ENCODE peak calls at places on chromosome 9, in seven cellular contexts. One of them, this sample, is unnamed.

GRCh38 chr9:20551835-20552234 is 70.5 kb downstream of the MLLT3 start:
- DNase-seq in trophoblast cell: no peak
- DNase-seq in IMR-90: no peak
- DNase-seq in neuronal stem cell: no peak
- DNase-seq in H9: no peak
- DNase-seq in mesenchymal stem cell: no peak
- DNase-seq in H1: no peak
- DNase-seq in this sample: no peak

GRCh38 chr9:131254107-131254491 is 22.2 kb downstream of the FAM78A start:
- DNase-seq in neuronal stem cell: no peak
- DNase-seq in trophoblast cell: peak
- DNase-seq in IMR-90: no peak
- DNase-seq in mesenchymal stem cell: peak
- DNase-seq in H9: no peak
- DNase-seq in H1: no peak
- DNase-seq in this sample: no peak

GRCh38 chr9:126038790-126039189 is 287.8 kb upstream of the MVB12B start:
- DNase-seq in mesenchymal stem cell: no peak
- DNase-seq in H9: no peak
- DNase-seq in IMR-90: no peak
- DNase-seq in neuronal stem cell: no peak
- DNase-seq in H1: no peak
- DNase-seq in trophoblast cell: no peak
- DNase-seq in this sample: no peak

GRCh38 chr9:119963258-119963797 is 594.1 kb upstream of the BRINP1 start:
- DNase-seq in trophoblast cell: no peak
- DNase-seq in H1: peak
- DNase-seq in neuronal stem cell: peak
- DNase-seq in IMR-90: peak
- DNase-seq in mesenchymal stem cell: peak
- DNase-seq in H9: peak
- DNase-seq in this sample: peak

GRCh38 chr9:73176450-73176875 is 24.8 kb downstream of the ANXA1 start:
- DNase-seq in mesenchymal stem cell: no peak
- DNase-seq in neuronal stem cell: no peak
- DNase-seq in IMR-90: no peak
- DNase-seq in H1: no peak
- DNase-seq in H9: no peak
- DNase-seq in trophoblast cell: no peak
- DNase-seq in this sample: no peak

GRCh38 chr9:107929439-107929838 is 439.9 kb upstream of the KLF4 start:
- DNase-seq in trophoblast cell: peak
- DNase-seq in mesenchymal stem cell: peak
- DNase-seq in H1: no peak
- DNase-seq in H9: no peak
- DNase-seq in IMR-90: peak
- DNase-seq in neuronal stem cell: no peak
- DNase-seq in this sample: no peak

GRCh38 chr9:95588724-95589282 is 72.0 kb upstream of the PTCH1 start:
- DNase-seq in mesenchymal stem cell: peak
- DNase-seq in trophoblast cell: no peak
- DNase-seq in IMR-90: no peak
- DNase-seq in H9: no peak
- DNase-seq in neuronal stem cell: no peak
- DNase-seq in H1: no peak
- DNase-seq in this sample: no peak

GRCh38 chr9:70567511-70567910 is 153.1 kb upstream of the KLF9 start:
- DNase-seq in neuronal stem cell: no peak
- DNase-seq in IMR-90: no peak
- DNase-seq in H1: no peak
- DNase-seq in H9: no peak
- DNase-seq in trophoblast cell: no peak
- DNase-seq in mesenchymal stem cell: no peak
- DNase-seq in this sample: no peak

GRCh38 chr9:32926901-32927300 is 74.5 kb downstream of the APTX start:
- DNase-seq in mesenchymal stem cell: no peak
- DNase-seq in H9: no peak
- DNase-seq in neuronal stem cell: no peak
- DNase-seq in trophoblast cell: no peak
- DNase-seq in IMR-90: no peak
- DNase-seq in H1: no peak
- DNase-seq in this sample: no peak

GRCh38 chr9:130220351-130220750 is 45.2 kb upstream of the HMCN2 start:
- DNase-seq in mesenchymal stem cell: peak
- DNase-seq in H9: no peak
- DNase-seq in trophoblast cell: no peak
- DNase-seq in H1: no peak
- DNase-seq in neuronal stem cell: no peak
- DNase-seq in IMR-90: peak
- DNase-seq in this sample: peak

GRCh38 chr9:122978586-122978985 is 37.8 kb downstream of the RABGAP1 start:
- DNase-seq in H1: no peak
- DNase-seq in neuronal stem cell: no peak
- DNase-seq in IMR-90: peak
- DNase-seq in mesenchymal stem cell: no peak
- DNase-seq in trophoblast cell: no peak
- DNase-seq in H9: no peak
- DNase-seq in this sample: no peak

GRCh38 chr9:88197781-88198345 is 59.6 kb upstream of the SPATA31C2 start:
- DNase-seq in H9: no peak
- DNase-seq in H1: no peak
- DNase-seq in neuronal stem cell: no peak
- DNase-seq in mesenchymal stem cell: peak
- DNase-seq in trophoblast cell: peak
- DNase-seq in IMR-90: peak
- DNase-seq in this sample: peak

GRCh38 chr9:9774471-9774870 is 838.3 kb downstream of the PTPRD start:
- DNase-seq in neuronal stem cell: no peak
- DNase-seq in H1: no peak
- DNase-seq in IMR-90: no peak
- DNase-seq in trophoblast cell: no peak
- DNase-seq in mesenchymal stem cell: no peak
- DNase-seq in H9: no peak
- DNase-seq in this sample: no peak

GRCh38 chr9:93808115-93809029 is 146.8 kb downstream of the BARX1 start:
- DNase-seq in H9: no peak
- DNase-seq in neuronal stem cell: no peak
- DNase-seq in trophoblast cell: no peak
- DNase-seq in mesenchymal stem cell: no peak
- DNase-seq in H1: no peak
- DNase-seq in IMR-90: no peak
- DNase-seq in this sample: no peak

GRCh38 chr9:89435315-89435823 is 62.5 kb downstream of the SEMA4D start:
- DNase-seq in IMR-90: no peak
- DNase-seq in trophoblast cell: peak
- DNase-seq in H9: peak
- DNase-seq in mesenchymal stem cell: no peak
- DNase-seq in H1: peak
- DNase-seq in neuronal stem cell: peak
- DNase-seq in this sample: peak

GRCh38 chr9:124285490-124285889 is 27.7 kb downstream of the NEK6 start:
- DNase-seq in trophoblast cell: no peak
- DNase-seq in neuronal stem cell: no peak
- DNase-seq in mesenchymal stem cell: no peak
- DNase-seq in IMR-90: no peak
- DNase-seq in H9: no peak
- DNase-seq in H1: no peak
- DNase-seq in this sample: no peak

GRCh38 chr9:36939214-36939613 is 94.9 kb downstream of the PAX5 start:
- DNase-seq in H1: no peak
- DNase-seq in IMR-90: no peak
- DNase-seq in H9: no peak
- DNase-seq in mesenchymal stem cell: no peak
- DNase-seq in trophoblast cell: no peak
- DNase-seq in neuronal stem cell: no peak
- DNase-seq in this sample: no peak

GRCh38 chr9:20593131-20593530 is 29.2 kb downstream of the MLLT3 start:
- DNase-seq in trophoblast cell: no peak
- DNase-seq in neuronal stem cell: no peak
- DNase-seq in mesenchymal stem cell: no peak
- DNase-seq in IMR-90: peak
- DNase-seq in H1: no peak
- DNase-seq in H9: no peak
- DNase-seq in this sample: no peak

GRCh38 chr9:124321935-124322334 is 64.2 kb downstream of the NEK6 start:
- DNase-seq in H1: no peak
- DNase-seq in mesenchymal stem cell: no peak
- DNase-seq in IMR-90: no peak
- DNase-seq in H9: no peak
- DNase-seq in neuronal stem cell: no peak
- DNase-seq in trophoblast cell: no peak
- DNase-seq in this sample: no peak

GRCh38 chr9:104080983-104081382 is 13.1 kb upstream of the SMC2 start:
- DNase-seq in mesenchymal stem cell: no peak
- DNase-seq in neuronal stem cell: no peak
- DNase-seq in H1: no peak
- DNase-seq in H9: no peak
- DNase-seq in trophoblast cell: no peak
- DNase-seq in IMR-90: no peak
- DNase-seq in this sample: peak

GRCh38 chr9:899440-900184 is 58.1 kb downstream of the DMRT1 start:
- DNase-seq in trophoblast cell: no peak
- DNase-seq in H9: no peak
- DNase-seq in IMR-90: no peak
- DNase-seq in H1: no peak
- DNase-seq in neuronal stem cell: peak
- DNase-seq in mesenchymal stem cell: no peak
- DNase-seq in this sample: peak

GRCh38 chr9:5389109-5389732 is 48.5 kb downstream of the PLGRKT start:
- DNase-seq in mesenchymal stem cell: peak
- DNase-seq in neuronal stem cell: no peak
- DNase-seq in IMR-90: peak
- DNase-seq in H9: no peak
- DNase-seq in H1: no peak
- DNase-seq in trophoblast cell: no peak
- DNase-seq in this sample: no peak

GRCh38 chr9:131065599-131065998 is 30.7 kb upstream of the AIF1L start:
- DNase-seq in neuronal stem cell: no peak
- DNase-seq in IMR-90: no peak
- DNase-seq in mesenchymal stem cell: no peak
- DNase-seq in trophoblast cell: no peak
- DNase-seq in H1: no peak
- DNase-seq in H9: no peak
- DNase-seq in this sample: no peak

GRCh38 chr9:127803507-127804352 is 1.0 kb downstream of the FPGS start:
- DNase-seq in trophoblast cell: no peak
- DNase-seq in neuronal stem cell: no peak
- DNase-seq in H1: no peak
- DNase-seq in IMR-90: no peak
- DNase-seq in H9: no peak
- DNase-seq in mesenchymal stem cell: peak
- DNase-seq in this sample: no peak

GRCh38 chr9:112097712-112098688 is 77.1 kb downstream of the SUSD1 start:
- DNase-seq in neuronal stem cell: peak
- DNase-seq in mesenchymal stem cell: peak
- DNase-seq in trophoblast cell: peak
- DNase-seq in H9: peak
- DNase-seq in IMR-90: peak
- DNase-seq in H1: peak
- DNase-seq in this sample: peak

GRCh38 chr9:68740561-68740960 is 35.5 kb downstream of the PIP5K1B start:
- DNase-seq in trophoblast cell: no peak
- DNase-seq in H1: no peak
- DNase-seq in H9: no peak
- DNase-seq in IMR-90: no peak
- DNase-seq in neuronal stem cell: no peak
- DNase-seq in mesenchymal stem cell: no peak
- DNase-seq in this sample: no peak

GRCh38 chr9:133864011-133864410 is 125.9 kb upstream of the SARDH start:
- DNase-seq in H9: no peak
- DNase-seq in mesenchymal stem cell: peak
- DNase-seq in H1: no peak
- DNase-seq in trophoblast cell: peak
- DNase-seq in neuronal stem cell: no peak
- DNase-seq in IMR-90: peak
- DNase-seq in this sample: peak
- H2BK5ac ChIP-seq in H9: no peak
- H2BK5ac ChIP-seq in mesenchymal stem cell: no peak
- H2BK5ac ChIP-seq in H1: peak
- H2BK5ac ChIP-seq in trophoblast cell: peak
- H2BK5ac ChIP-seq in neuronal stem cell: peak
- H2BK5ac ChIP-seq in IMR-90: no peak
- H2BK5ac ChIP-seq in this sample: no peak

GRCh38 chr9:109186857-109187256 is 19.8 kb upstream of the FRRS1L start:
- DNase-seq in trophoblast cell: no peak
- DNase-seq in neuronal stem cell: no peak
- DNase-seq in IMR-90: no peak
- DNase-seq in H9: no peak
- DNase-seq in mesenchymal stem cell: no peak
- DNase-seq in H1: no peak
- DNase-seq in this sample: no peak
- H2BK5ac ChIP-seq in trophoblast cell: no peak
- H2BK5ac ChIP-seq in neuronal stem cell: no peak
- H2BK5ac ChIP-seq in IMR-90: no peak
- H2BK5ac ChIP-seq in H9: no peak
- H2BK5ac ChIP-seq in mesenchymal stem cell: no peak
- H2BK5ac ChIP-seq in H1: no peak
- H2BK5ac ChIP-seq in this sample: no peak

GRCh38 chr9:135503371-135504261 is 3.1 kb downstream of the MRPS2 start:
- DNase-seq in trophoblast cell: no peak
- DNase-seq in H1: no peak
- DNase-seq in IMR-90: no peak
- DNase-seq in mesenchymal stem cell: no peak
- DNase-seq in H9: no peak
- DNase-seq in neuronal stem cell: no peak
- DNase-seq in this sample: no peak

GRCh38 chr9:135502168-135502872 is 1.8 kb downstream of the MRPS2 start:
- DNase-seq in H9: no peak
- DNase-seq in IMR-90: no peak
- DNase-seq in neuronal stem cell: no peak
- DNase-seq in trophoblast cell: no peak
- DNase-seq in mesenchymal stem cell: no peak
- DNase-seq in H1: no peak
- DNase-seq in this sample: no peak

GRCh38 chr9:135501261-135502167 is 1.0 kb downstream of the MRPS2 start:
- DNase-seq in H9: peak
- DNase-seq in mesenchymal stem cell: peak
- DNase-seq in IMR-90: no peak
- DNase-seq in H1: no peak
- DNase-seq in trophoblast cell: no peak
- DNase-seq in neuronal stem cell: no peak
- DNase-seq in this sample: peak

GRCh38 chr9:135504262-135505229 is 4.1 kb downstream of the MRPS2 start:
- DNase-seq in H9: peak
- DNase-seq in IMR-90: peak
- DNase-seq in mesenchymal stem cell: peak
- DNase-seq in trophoblast cell: peak
- DNase-seq in H1: no peak
- DNase-seq in neuronal stem cell: peak
- DNase-seq in this sample: peak

GRCh38 chr9:135502873-135503321 is 2.4 kb downstream of the MRPS2 start:
- DNase-seq in IMR-90: no peak
- DNase-seq in neuronal stem cell: no peak
- DNase-seq in H9: no peak
- DNase-seq in mesenchymal stem cell: no peak
- DNase-seq in trophoblast cell: no peak
- DNase-seq in H1: no peak
- DNase-seq in this sample: no peak
- H2BK5ac ChIP-seq in IMR-90: no peak
- H2BK5ac ChIP-seq in neuronal stem cell: no peak
- H2BK5ac ChIP-seq in H9: no peak
- H2BK5ac ChIP-seq in mesenchymal stem cell: no peak
- H2BK5ac ChIP-seq in trophoblast cell: no peak
- H2BK5ac ChIP-seq in H1: no peak
- H2BK5ac ChIP-seq in this sample: no peak

GRCh38 chr9:12640021-12640587 is 53.1 kb upstream of the TYRP1 start:
- DNase-seq in H1: no peak
- DNase-seq in mesenchymal stem cell: peak
- DNase-seq in IMR-90: peak
- DNase-seq in trophoblast cell: peak
- DNase-seq in H9: no peak
- DNase-seq in neuronal stem cell: peak
- DNase-seq in this sample: peak
- H2BK5ac ChIP-seq in H1: no peak
- H2BK5ac ChIP-seq in mesenchymal stem cell: no peak
- H2BK5ac ChIP-seq in IMR-90: no peak
- H2BK5ac ChIP-seq in trophoblast cell: no peak
- H2BK5ac ChIP-seq in H9: no peak
- H2BK5ac ChIP-seq in neuronal stem cell: no peak
- H2BK5ac ChIP-seq in this sample: no peak